ENCODE peak calls at places on chromosomes 7 and 10, in four cellular contexts. One of them, this sample, is unnamed.

GRCh38 chr10:47314416-47314970 is 7.8 kb upstream of the GDF2 start:
- DNase-seq in MM.1S: no peak
- DNase-seq in kidney: no peak
- DNase-seq in H9: no peak
- DNase-seq in this sample: no peak

GRCh38 chr10:3570330-3570729 is 214.7 kb downstream of the KLF6 start:
- DNase-seq in MM.1S: no peak
- DNase-seq in H9: no peak
- DNase-seq in kidney: no peak
- DNase-seq in this sample: no peak

GRCh38 chr10:85575441-85575840 is 791.2 kb downstream of the GRID1 start:
- DNase-seq in kidney: no peak
- DNase-seq in H9: no peak
- DNase-seq in MM.1S: no peak
- DNase-seq in this sample: peak; percentile 66

GRCh38 chr10:6385683-6386082 is 183.0 kb downstream of the PFKFB3 start:
- DNase-seq in H9: no peak
- DNase-seq in MM.1S: no peak
- DNase-seq in kidney: no peak
- DNase-seq in this sample: no peak

GRCh38 chr10:13924020-13924725 is 337.4 kb downstream of the PRPF18 start:
- DNase-seq in kidney: no peak
- DNase-seq in H9: no peak
- DNase-seq in MM.1S: no peak
- DNase-seq in this sample: no peak

GRCh38 chr7:36651404-36651803 is 72.9 kb downstream of the AOAH start:
- DNase-seq in kidney: no peak
- DNase-seq in MM.1S: no peak
- DNase-seq in H9: no peak
- DNase-seq in this sample: no peak

GRCh38 chr10:43208147-43209063 is 58.5 kb downstream of the RASGEF1A start:
- DNase-seq in kidney: peak; percentile 67
- DNase-seq in MM.1S: no peak
- DNase-seq in H9: peak; percentile 24
- DNase-seq in this sample: peak; percentile 41

GRCh38 chr7:82234457-82235049 is 209.0 kb downstream of the CACNA2D1 start:
- DNase-seq in kidney: no peak
- DNase-seq in H9: no peak
- DNase-seq in MM.1S: peak; percentile 49
- DNase-seq in this sample: no peak

GRCh38 chr10:5628798-5629788 is 37.3 kb downstream of the ASB13 start:
- DNase-seq in H9: no peak
- DNase-seq in kidney: no peak
- DNase-seq in MM.1S: no peak
- DNase-seq in this sample: no peak

DNA sequence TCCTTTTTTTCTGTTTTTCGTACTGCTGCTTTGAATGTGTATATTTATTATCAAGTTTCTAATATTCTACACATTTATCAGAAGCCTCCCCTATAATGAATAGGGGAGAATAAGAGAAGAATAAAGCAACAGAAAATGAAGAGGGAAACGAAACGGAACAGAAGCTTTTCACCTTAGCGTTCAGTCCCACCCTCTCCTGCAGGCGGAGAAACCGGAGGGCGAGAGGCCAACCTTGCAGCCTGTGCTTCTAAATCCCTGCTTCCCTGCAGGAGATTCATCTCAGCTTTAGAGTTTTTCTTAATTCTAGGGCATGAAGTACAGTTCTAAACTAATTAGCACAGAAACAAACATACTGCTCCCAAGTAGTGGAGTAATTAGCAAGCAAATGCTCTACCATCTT is 107.2 kb downstream of the CUBN start:
- DNase-seq in kidney: no peak
- DNase-seq in H9: peak; percentile 44
- DNase-seq in MM.1S: no peak
- DNase-seq in this sample: peak; percentile 66
- H3K4me1 ChIP-seq in kidney: peaks cover 3% of the 10 kb centered on the region
- H3K4me1 ChIP-seq in H9: no peaks in the 10 kb centered on the region
- H3K4me1 ChIP-seq in MM.1S: peaks cover 31% of the 10 kb centered on the region
- H3K4me1 ChIP-seq in this sample: peaks cover 12% of the 10 kb centered on the region

DNA sequence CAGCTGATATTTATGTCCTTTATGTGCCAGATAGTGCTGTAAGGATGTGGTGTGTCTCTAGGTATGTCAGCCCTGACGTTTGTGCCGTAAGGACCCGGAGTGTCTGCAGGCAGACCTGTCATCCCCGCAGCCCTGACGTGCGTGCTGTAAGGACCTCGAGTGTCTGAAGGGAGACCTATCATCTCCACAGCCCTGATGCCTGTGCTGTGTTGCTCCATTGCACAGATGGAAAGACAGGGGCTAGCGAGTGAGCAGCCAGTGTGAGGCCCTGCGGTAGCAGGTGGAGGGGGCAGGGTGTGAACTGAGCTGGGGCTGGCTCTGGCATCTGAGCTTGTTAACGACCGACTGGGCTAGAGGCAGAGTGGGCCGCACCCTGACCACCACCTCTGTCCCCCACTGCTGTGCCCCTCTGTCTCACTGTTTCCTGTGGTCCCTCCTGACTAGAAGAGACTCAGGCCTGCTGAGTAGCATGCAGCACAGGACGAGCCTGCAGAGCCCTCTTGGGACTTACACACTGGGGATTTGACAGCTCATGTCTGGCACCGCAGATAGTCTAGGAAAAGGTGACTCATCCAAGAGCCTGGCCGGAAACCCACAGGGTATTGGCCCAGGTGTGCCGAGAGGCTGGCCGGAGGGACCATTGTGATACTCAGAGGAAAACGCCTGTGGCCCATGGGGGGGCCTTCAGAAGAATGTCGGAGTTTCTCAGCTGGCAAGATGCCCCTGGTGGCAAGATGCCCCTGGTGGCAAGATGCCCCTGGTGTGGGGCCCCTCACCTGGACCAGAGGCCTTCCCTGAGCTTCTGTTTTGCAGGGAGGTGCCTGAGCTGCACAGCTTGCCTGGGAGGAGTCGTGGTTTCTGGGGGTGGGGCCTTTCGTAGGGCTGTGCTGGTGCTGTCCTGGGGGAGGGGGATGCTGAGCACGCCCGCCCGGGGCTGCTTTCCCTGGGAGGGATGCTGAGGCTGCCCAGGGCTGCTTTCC is 34.3 kb downstream of the INPP5A start:
- DNase-seq in kidney: no peak
- DNase-seq in MM.1S: peak; percentile 87
- DNase-seq in H9: peak; percentile 87
- DNase-seq in this sample: peak; percentile 96
- TF ChIP-seq CTCF in kidney: no peak
- TF ChIP-seq CTCF in MM.1S: peak; percentile 32
- TF ChIP-seq CTCF in H9: peak; percentile 38
- TF ChIP-seq CTCF in this sample: peak; percentile 26

GRCh38 chr7:95323410-95324129 is 762 bp downstream of the PON1 start:
- DNase-seq in kidney: no peak
- DNase-seq in MM.1S: no peak
- DNase-seq in H9: no peak
- DNase-seq in this sample: no peak
- H3K9ac ChIP-seq in kidney: no peak overlapping the region
- H3K9ac ChIP-seq in MM.1S: no peak overlapping the region
- H3K9ac ChIP-seq in H9: no peak overlapping the region
- H3K9ac ChIP-seq in this sample: no peak overlapping the region

DNA sequence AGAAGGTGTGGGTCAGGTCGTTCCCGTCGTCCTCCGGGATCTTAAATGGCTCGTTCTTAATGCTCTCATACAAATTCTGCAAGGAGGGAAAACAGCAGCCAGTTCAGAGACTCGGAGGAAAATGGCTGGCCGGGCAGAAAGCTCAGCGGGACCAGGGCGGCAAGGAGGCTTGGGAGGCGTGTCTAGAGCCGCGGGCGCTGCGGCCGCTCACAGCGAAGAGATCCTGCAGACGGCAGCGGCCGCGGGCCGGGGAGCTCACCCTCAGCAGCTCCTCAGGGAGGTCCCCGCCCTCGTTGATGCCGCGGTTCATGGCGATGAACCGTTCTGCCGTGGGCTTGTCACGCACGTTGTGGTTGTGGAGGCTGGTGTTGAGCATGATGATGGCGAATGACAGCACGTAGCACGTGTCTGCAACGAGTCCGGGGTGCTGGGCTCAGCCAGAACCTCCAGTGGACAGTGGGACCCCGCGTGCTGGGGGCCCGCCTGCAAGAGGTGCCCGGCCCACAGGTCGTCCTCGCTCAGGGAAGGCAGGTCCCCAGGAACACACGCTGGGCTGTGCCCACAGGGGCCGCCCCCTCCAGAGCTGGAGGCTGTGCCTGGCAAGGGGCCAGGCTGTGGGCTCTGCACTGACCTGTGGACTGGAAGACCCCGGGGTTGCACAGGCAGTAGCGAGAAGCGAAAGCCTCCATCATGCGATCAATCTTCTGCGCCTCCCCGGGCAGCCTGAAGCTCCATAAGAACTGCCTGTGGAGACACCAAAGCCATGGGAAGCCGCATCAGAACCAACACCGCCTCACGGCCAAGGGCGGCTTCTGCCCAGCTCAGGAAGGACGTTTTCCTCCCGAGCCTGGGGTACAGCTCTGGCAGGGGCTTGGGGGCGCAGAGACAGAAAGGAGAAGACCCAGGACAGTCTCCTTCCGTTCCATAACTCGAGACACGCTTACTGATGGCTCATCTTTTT is 101.6 kb downstream of the CYTH3 start:
- DNase-seq in kidney: no peak
- DNase-seq in MM.1S: no peak
- DNase-seq in H9: no peak
- DNase-seq in this sample: no peak
- H3K4me1 ChIP-seq in kidney: peaks cover 2% of the 10 kb centered on the region
- H3K4me1 ChIP-seq in MM.1S: peaks cover 2% of the 10 kb centered on the region
- H3K4me1 ChIP-seq in H9: peaks cover 4% of the 10 kb centered on the region
- H3K4me1 ChIP-seq in this sample: no peaks in the 10 kb centered on the region

DNA sequence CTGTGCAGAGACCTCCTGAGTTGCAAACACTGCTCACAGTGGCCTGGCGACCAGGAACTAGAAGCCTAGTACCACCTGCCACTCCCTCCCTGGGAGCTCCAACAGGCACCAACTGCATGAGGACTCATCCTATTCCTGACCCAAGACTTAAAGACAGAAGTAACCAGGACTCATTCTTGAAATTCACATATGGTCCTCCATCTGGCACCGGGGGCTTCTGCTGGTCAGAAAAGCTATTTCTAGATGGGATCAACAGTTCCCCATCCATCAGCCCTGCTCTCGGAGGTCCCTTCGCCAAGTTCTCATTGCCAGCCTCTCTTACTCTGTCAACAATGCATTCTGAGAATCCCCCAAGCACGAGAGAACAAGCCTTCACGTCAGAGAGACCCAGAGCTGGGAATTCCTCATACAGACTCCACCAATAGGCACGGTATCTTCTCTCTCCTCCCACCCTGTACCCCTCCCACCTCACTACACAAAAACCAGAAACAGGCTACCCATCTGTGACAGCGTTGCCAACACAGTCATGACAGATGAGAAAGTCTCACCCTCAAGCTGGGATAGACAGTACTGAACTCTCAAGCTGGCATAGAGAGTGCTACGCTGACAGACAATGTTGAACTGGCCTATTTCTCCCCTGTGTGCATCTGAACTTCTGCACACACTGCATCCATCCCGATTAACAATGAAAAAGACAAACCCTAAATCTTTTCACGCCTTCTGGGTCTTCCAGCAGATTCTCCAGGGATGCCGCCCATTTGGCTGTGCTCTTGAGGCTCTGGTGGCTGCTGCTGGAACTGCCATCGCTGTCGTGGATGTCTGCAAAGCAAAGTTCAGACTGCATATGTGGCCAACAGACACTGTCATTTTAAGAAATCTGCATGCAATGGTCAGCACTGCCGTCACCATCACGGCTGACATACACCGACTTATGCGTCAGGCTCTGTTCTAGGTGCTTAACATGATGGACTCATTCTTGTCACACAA is 15.6 kb downstream of the RGS10 start:
- DNase-seq in H9: no peak
- DNase-seq in kidney: no peak
- DNase-seq in MM.1S: no peak
- DNase-seq in this sample: peak; percentile 75
- TF ChIP-seq CTCF in H9: peak; percentile 53
- TF ChIP-seq CTCF in kidney: no peak
- TF ChIP-seq CTCF in MM.1S: no peak
- TF ChIP-seq CTCF in this sample: peak; percentile 71

GRCh38 chr7:131105803-131106680 is 221.6 kb upstream of the MKLN1 start:
- DNase-seq in H9: peak; percentile 75
- DNase-seq in MM.1S: peak; percentile 78
- DNase-seq in kidney: peak; percentile 96
- DNase-seq in this sample: peak; percentile 89

GRCh38 chr7:131106681-131107342 is 220.9 kb upstream of the MKLN1 start:
- DNase-seq in H9: peak; percentile 44
- DNase-seq in kidney: peak; percentile 89
- DNase-seq in MM.1S: peak; percentile 68
- DNase-seq in this sample: peak; percentile 79

GRCh38 chr7:131105294-131105802 is 222.3 kb upstream of the MKLN1 start:
- DNase-seq in H9: no peak
- DNase-seq in kidney: no peak
- DNase-seq in MM.1S: no peak
- DNase-seq in this sample: peak; percentile 73

GRCh38 chr7:131103997-131104396 is 223.7 kb upstream of the MKLN1 start:
- DNase-seq in kidney: no peak
- DNase-seq in MM.1S: no peak
- DNase-seq in H9: no peak
- DNase-seq in this sample: no peak

GRCh38 chr7:131104611-131105293 is 222.9 kb upstream of the MKLN1 start:
- DNase-seq in MM.1S: no peak
- DNase-seq in H9: no peak
- DNase-seq in kidney: no peak
- DNase-seq in this sample: no peak
- H3K9ac ChIP-seq in MM.1S: peak overlapping the region; percentile 35
- H3K9ac ChIP-seq in H9: no peak overlapping the region
- H3K9ac ChIP-seq in kidney: peak overlapping the region; percentile 81
- H3K9ac ChIP-seq in this sample: no peak overlapping the region

This sample was measured in endodermal cell.